ENCODE peak calls at places on chromosomes 12 and 14, in nine cellular contexts. D is astrocyte of the spinal cord; N is thyroid gland; Y is T-helper 2 cell treated with Interferon-gamma antibody and Interleukin-4, amounts not matched to agents 5 μg/mL and 100 μg/mL, for 36 hours; S is anterior cingulate cortex; U is NCI-H146; R is iPS DF 19.7; V is EL; I is glutamatergic neuron. G is an unnamed sample.

GRCh38 chr12:47954467-47955045 is 8.8 kb upstream of the TMEM106C start:
- DNase-seq in S (no peak), R (no peak), V (peak), N (no peak), U (no peak), Y (no peak), D (no peak), I (no peak), G (no peak)

GRCh38 chr12:70640901-70641300 is 3.7 kb upstream of the PTPRB start:
- DNase-seq in I (no peak), D (no peak), V (no peak), R (no peak), S (no peak), Y (no peak), U (no peak), N (no peak), G (no peak)

GRCh38 chr14:39265032-39265431 is 31.3 kb downstream of the MIA2 start:
- DNase-seq in V (peak), U (no peak), R (no peak), N (no peak), S (no peak), D (peak), Y (no peak), I (no peak), G (no peak)

GRCh38 chr12:65631621-65632111 is 192.6 kb upstream of the HMGA2 start:
- DNase-seq in N (no peak), U (no peak), Y (no peak), S (no peak), V (peak), D (peak), R (no peak), I (no peak), G (no peak)

GRCh38 chr12:26298785-26299621 is 103.6 kb downstream of the SSPN start:
- DNase-seq in U (no peak), R (no peak), Y (peak), D (peak), I (no peak), V (peak), N (no peak), S (no peak), G (no peak)

GRCh38 chr12:130878193-130879185 is 6.6 kb downstream of the RAN start:
- DNase-seq in Y (no peak), S (no peak), N (no peak), D (no peak), R (no peak), V (no peak), I (no peak), U (no peak), G (peak)

GRCh38 chr12:100348657-100349454 is 8.0 kb upstream of the SLC17A8 start:
- DNase-seq in Y (no peak), D (peak), V (peak), R (no peak), S (no peak), U (peak), I (no peak), N (no peak), G (no peak)

GRCh38 chr14:67653651-67654280 is 20.7 kb downstream of the VTI1B start:
- DNase-seq in N (peak), U (no peak), V (peak), D (no peak), Y (no peak), S (no peak), I (peak), R (no peak), G (peak)

GRCh38 chr12:91511795-91512420 is 329.3 kb upstream of the DCN start:
- DNase-seq in N (no peak), R (no peak), S (no peak), Y (no peak), I (no peak), U (peak), D (no peak), V (no peak), G (no peak)

GRCh38 chr14:96501383-96501745 is 818 bp upstream of the PAPOLA start:
- DNase-seq in S (no peak), Y (peak), D (peak), I (no peak), N (no peak), R (no peak), V (no peak), U (no peak), G (no peak)

GRCh38 chr12:106227641-106228319 is 20.0 kb downstream of the CKAP4 start:
- DNase-seq in U (no peak), D (no peak), I (no peak), Y (no peak), S (no peak), V (no peak), N (peak), R (no peak), G (no peak)

GRCh38 chr12:119461815-119462214 is 127.3 kb downstream of the CCDC60 start:
- DNase-seq in U (no peak), N (no peak), Y (no peak), I (no peak), S (no peak), V (no peak), D (no peak), R (no peak), G (no peak)

GRCh38 chr12:57592551-57593165 is 1.7 kb downstream of the PIP4K2C start:
- DNase-seq in I (no peak), Y (no peak), U (no peak), S (no peak), V (peak), D (no peak), N (no peak), R (no peak), G (no peak)

GRCh38 chr14:23120405-23121251 is 1.6 kb upstream of the CEBPE start:
- DNase-seq in Y (peak), D (peak), S (peak), V (peak), U (peak), I (peak), N (peak), R (peak), G (peak)

GRCh38 chr12:18294889-18295288 is 33.6 kb downstream of the PIK3C2G start:
- DNase-seq in Y (no peak), N (no peak), U (no peak), R (no peak), I (no peak), V (no peak), S (no peak), D (no peak), G (no peak)

GRCh38 chr12:90038290-90038689 is 329.7 kb upstream of the ATP2B1 start:
- DNase-seq in Y (no peak), V (no peak), R (no peak), I (no peak), S (no peak), D (no peak), U (no peak), N (no peak), G (no peak)

GRCh38 chr12:107458163-107458562 is 227.4 kb upstream of the PWP1 start:
- DNase-seq in U (no peak), D (no peak), S (no peak), V (no peak), R (no peak), I (no peak), Y (no peak), N (peak), G (no peak)

GRCh38 chr14:23352506-23353432 is at the start of gene SLC22A17:
- DNase-seq in V (peak), D (peak), I (peak), Y (peak), R (peak), S (peak), N (peak), U (peak), G (peak)

GRCh38 chr12:121673013-121673441 is 3.6 kb upstream of the MORN3 start:
- DNase-seq in R (no peak), V (peak), Y (no peak), N (peak), I (peak), U (peak), D (no peak), S (no peak), G (peak)

GRCh38 chr14:21039059-21039422 is 3.1 kb upstream of the RNASE7 start:
- DNase-seq in S (peak), I (peak), D (peak), Y (no peak), R (no peak), N (peak), V (peak), U (no peak), G (peak)

GRCh38 chr14:102728509-102728908 is 48.7 kb upstream of the TRAF3 start:
- DNase-seq in I (no peak), U (no peak), N (no peak), V (no peak), Y (no peak), S (no peak), D (no peak), R (no peak), G (no peak)

GRCh38 chr12:90543841-90544240 is 411.1 kb downstream of the CCER1 start:
- DNase-seq in Y (no peak), S (no peak), V (peak), I (no peak), R (no peak), N (no peak), U (no peak), D (peak), G (no peak)

GRCh38 chr14:52733824-52734223 is 3.9 kb downstream of the STYX start:
- DNase-seq in S (no peak), I (no peak), U (no peak), Y (no peak), D (no peak), N (no peak), R (no peak), V (no peak), G (no peak)

GRCh38 chr12:1660304-1661187 is 30.3 kb upstream of the ADIPOR2 start:
- DNase-seq in D (no peak), R (no peak), S (no peak), I (no peak), N (peak), U (no peak), V (no peak), Y (no peak), G (no peak)

GRCh38 chr12:57622293-57623245 is 10.4 kb downstream of the B4GALNT1 start:
- DNase-seq in I (no peak), U (no peak), D (no peak), R (no peak), Y (no peak), S (no peak), V (no peak), N (no peak), G (no peak)

GRCh38 chr12:112894128-112894527 is 12.6 kb upstream of the OAS1 start:
- DNase-seq in V (no peak), S (no peak), R (no peak), Y (no peak), N (no peak), I (no peak), U (no peak), D (no peak), G (no peak)

GRCh38 chr14:65213316-65213715 is 111.0 kb upstream of the MAX start:
- DNase-seq in V (no peak), U (no peak), Y (no peak), R (no peak), S (no peak), D (no peak), I (no peak), N (no peak), G (no peak)